ENCODE peak calls at places on chromosome 21, in six cellular contexts. M is occipital lobe; U is activated naive CD8-positive, alpha-beta T cell treated with anti-CD3 and anti-CD28 coated beads, Interleukin-2, amount 10 ng/mL, durations not matched to agents 7 days and 5 days; G is HuH-7.5; O is M059J; I is T47D. Z is an unnamed sample.

GRCh38 chr21:25837545-25838263 is 102.9 kb downstream of the GABPA start:
- DNase-seq in M (no peak), U (no peak), G (no peak), O (peak), I (no peak), Z (no peak)

GRCh38 chr21:46111193-46111571 is 13.3 kb downstream of the COL6A2 start:
- DNase-seq in M (no peak), U (no peak), G (no peak), O (no peak), I (no peak), Z (peak)

GRCh38 chr21:44793269-44794030 is 8.2 kb downstream of the UBE2G2 start:
- DNase-seq in M (no peak), U (peak), G (peak), O (peak), I (peak), Z (peak)

GRCh38 chr21:15446193-15446592 is 283.6 kb upstream of the USP25 start:
- DNase-seq in M (no peak), U (no peak), G (no peak), O (no peak), I (no peak), Z (no peak)

GRCh38 chr21:29102791-29103257 is 27.6 kb upstream of the MAP3K7CL start:
- DNase-seq in M (no peak), U (no peak), G (no peak), O (peak), I (no peak), Z (no peak)

GRCh38 chr21:45460611-45461368 is 55.8 kb downstream of the COL18A1 start:
- DNase-seq in M (no peak), U (no peak), G (no peak), O (peak), I (no peak), Z (no peak)

GRCh38 chr21:42737969-42738590 is 84.7 kb downstream of the PDE9A start:
- DNase-seq in M (no peak), U (peak), G (no peak), O (no peak), I (no peak), Z (no peak)

GRCh38 chr21:35014302-35015044 is 34.6 kb downstream of the RUNX1 start:
- DNase-seq in M (no peak), U (no peak), G (no peak), O (peak), I (no peak), Z (no peak)

GRCh38 chr21:44987301-44987885 is 47.6 kb downstream of the SLX9 start:
- DNase-seq in M (no peak), U (no peak), G (no peak), O (no peak), I (no peak), Z (no peak)

GRCh38 chr21:43209575-43210453 is 41.0 kb downstream of the CRYAA start:
- DNase-seq in M (no peak), U (peak), G (no peak), O (peak), I (no peak), Z (peak)

GRCh38 chr21:45412909-45413581 is 8.1 kb downstream of the COL18A1 start:
- DNase-seq in M (no peak), U (no peak), G (no peak), O (no peak), I (no peak), Z (no peak)

GRCh38 chr21:40383951-40384350 is 463.0 kb downstream of the DSCAM start:
- DNase-seq in M (no peak), U (no peak), G (no peak), O (no peak), I (no peak), Z (no peak)

GRCh38 chr21:31011412-31011811 is 26.9 kb downstream of the KRTAP19-8 start:
- DNase-seq in M (no peak), U (no peak), G (no peak), O (no peak), I (no peak), Z (no peak)

GRCh38 chr21:22416555-22416954 is 1418.3 kb downstream of the NCAM2 start:
- DNase-seq in M (no peak), U (no peak), G (no peak), O (no peak), I (no peak), Z (no peak)

GRCh38 chr21:41032536-41032935 is 135.4 kb upstream of the BACE2 start:
- DNase-seq in M (no peak), U (no peak), G (no peak), O (peak), I (no peak), Z (no peak)

GRCh38 chr21:14755086-14755485 is 209.0 kb upstream of the SAMSN1 start:
- DNase-seq in M (no peak), U (no peak), G (no peak), O (no peak), I (no peak), Z (no peak)

GRCh38 chr21:45151484-45152115 is 77.2 kb downstream of the ADARB1 start:
- DNase-seq in M (no peak), U (no peak), G (no peak), O (no peak), I (no peak), Z (no peak)

GRCh38 chr21:23152130-23152529 is 2153.9 kb downstream of the NCAM2 start:
- DNase-seq in M (no peak), U (no peak), G (no peak), O (no peak), I (no peak), Z (no peak)

GRCh38 chr21:34579411-34579810 is 35.5 kb downstream of the RCAN1 start:
- DNase-seq in M (no peak), U (no peak), G (no peak), O (peak), I (no peak), Z (no peak)

GRCh38 chr21:35395728-35396127 is 346.6 kb upstream of the RUNX1 start:
- DNase-seq in M (no peak), U (no peak), G (no peak), O (peak), I (no peak), Z (no peak)

GRCh38 chr21:37435120-37435519 is 68.5 kb downstream of the DYRK1A start:
- DNase-seq in M (peak), U (no peak), G (no peak), O (peak), I (peak), Z (no peak)

GRCh38 chr21:45613881-45614280 is 29.6 kb upstream of the PCBP3 start:
- DNase-seq in M (no peak), U (no peak), G (no peak), O (no peak), I (no peak), Z (no peak)

GRCh38 chr21:25518491-25518911 is 88.8 kb downstream of the MRPL39 start:
- DNase-seq in M (no peak), U (no peak), G (no peak), O (peak), I (no peak), Z (no peak)

GRCh38 chr21:27379381-27379780 is 412.5 kb upstream of the ADAMTS5 start:
- DNase-seq in M (no peak), U (no peak), G (no peak), O (no peak), I (no peak), Z (no peak)

GRCh38 chr21:34602061-34602460 is 12.9 kb downstream of the RCAN1 start:
- DNase-seq in M (no peak), U (no peak), G (no peak), O (no peak), I (no peak), Z (no peak)

Z was measured in prostate gland.